ENCODE peak calls at places on chromosomes 1 and 21, in nine cellular contexts. S is prostate gland; K is lower lobe of right lung; X is AG09319; U is activated T-cell treated with anti-CD3 and anti-CD28 coated beads, Interleukin-2, amount 50 U/mL, for 72 hours; H is anterior cingulate cortex; C is GM13976; R is NCI-H345; L is MG63. Z is an unnamed sample.

GRCh38 chr1:117368116-117369108 is 1.2 kb downstream of the MAN1A2 start:
- DNase-seq in S (no peak), K (no peak), X (no peak), U (no peak), H (no peak), C (no peak), R (peak), L (peak), Z (no peak)

GRCh38 chr1:217562229-217562878 is 68.5 kb downstream of the GPATCH2 start:
- DNase-seq in S (no peak), K (no peak), X (peak), U (no peak), H (no peak), C (no peak), R (no peak), L (peak), Z (no peak)

GRCh38 chr1:111193712-111194480 is 6.5 kb downstream of the DENND2D start:
- DNase-seq in S (no peak), K (no peak), X (no peak), U (no peak), H (no peak), C (no peak), R (no peak), L (no peak), Z (no peak)

GRCh38 chr1:30808067-30808662 is 50.6 kb upstream of the LAPTM5 start:
- DNase-seq in S (no peak), K (no peak), X (no peak), U (no peak), H (no peak), C (no peak), R (no peak), L (no peak), Z (no peak)

GRCh38 chr1:109933856-109934711 is 23.4 kb downstream of the CSF1 start:
- DNase-seq in S (no peak), K (no peak), X (no peak), U (peak), H (no peak), C (peak), R (no peak), L (peak), Z (no peak)

GRCh38 chr1:54178296-54179070 is 21.3 kb downstream of the CYB5RL start:
- DNase-seq in S (no peak), K (no peak), X (no peak), U (no peak), H (no peak), C (no peak), R (no peak), L (no peak), Z (no peak)

GRCh38 chr1:238409191-238409846 is 518.6 kb upstream of the ZP4 start:
- DNase-seq in S (no peak), K (no peak), X (peak), U (no peak), H (no peak), C (no peak), R (no peak), L (peak), Z (no peak)

GRCh38 chr1:218514694-218515093 is 169.6 kb downstream of the TGFB2 start:
- DNase-seq in S (no peak), K (no peak), X (no peak), U (no peak), H (no peak), C (no peak), R (no peak), L (no peak), Z (no peak)

GRCh38 chr1:206094024-206094423 is 23.2 kb downstream of the AVPR1B start:
- DNase-seq in S (no peak), K (no peak), X (no peak), U (no peak), H (no peak), C (no peak), R (no peak), L (no peak), Z (no peak)

GRCh38 chr1:70737125-70737524 is 310.5 kb downstream of the PTGER3 start:
- DNase-seq in S (no peak), K (no peak), X (no peak), U (no peak), H (no peak), C (no peak), R (no peak), L (no peak), Z (no peak)

GRCh38 chr1:157838966-157839365 is 2.6 kb downstream of the CD5L start:
- DNase-seq in S (no peak), K (no peak), X (no peak), U (no peak), H (no peak), C (no peak), R (no peak), L (no peak), Z (no peak)

GRCh38 chr1:215081566-215082531 is 688 bp upstream of the KCNK2 start:
- DNase-seq in S (no peak), K (no peak), X (no peak), U (no peak), H (no peak), C (no peak), R (no peak), L (no peak), Z (no peak)

GRCh38 chr1:208166340-208167138 is 77.6 kb downstream of the PLXNA2 start:
- DNase-seq in S (no peak), K (no peak), X (no peak), U (no peak), H (no peak), C (no peak), R (no peak), L (no peak), Z (no peak)

GRCh38 chr1:27672750-27673112 is 739 bp upstream of the IFI6 start:
- DNase-seq in S (no peak), K (no peak), X (no peak), U (no peak), H (no peak), C (no peak), R (no peak), L (no peak), Z (no peak)

GRCh38 chr1:198096390-198096789 is 60.4 kb upstream of the NEK7 start:
- DNase-seq in S (no peak), K (no peak), X (no peak), U (no peak), H (no peak), C (no peak), R (no peak), L (peak), Z (no peak)

GRCh38 chr1:211920141-211920572 is 89.6 kb upstream of the LPGAT1 start:
- DNase-seq in S (peak), K (no peak), X (peak), U (no peak), H (no peak), C (no peak), R (no peak), L (peak), Z (no peak)

GRCh38 chr1:30413111-30413440 is 310.3 kb downstream of the MATN1 start:
- DNase-seq in S (no peak), K (no peak), X (no peak), U (no peak), H (no peak), C (peak), R (no peak), L (no peak), Z (no peak)

GRCh38 chr1:16380868-16381267 is 13.8 kb downstream of the SZRD1 start:
- DNase-seq in S (no peak), K (no peak), X (no peak), U (no peak), H (no peak), C (no peak), R (no peak), L (no peak), Z (no peak)

GRCh38 chr1:185406006-185406974 is 89.2 kb upstream of the IVNS1ABP start:
- DNase-seq in S (no peak), K (no peak), X (no peak), U (no peak), H (no peak), C (peak), R (no peak), L (no peak), Z (no peak)

GRCh38 chr1:231192620-231193163 is 30.8 kb downstream of the TRIM67 start:
- DNase-seq in S (no peak), K (peak), X (no peak), U (no peak), H (peak), C (peak), R (no peak), L (peak), Z (no peak)

GRCh38 chr1:58576727-58577675 is at the start of gene TACSTD2:
- DNase-seq in S (peak), K (peak), X (no peak), U (peak), H (no peak), C (peak), R (no peak), L (no peak), Z (no peak)

GRCh38 chr1:223737342-223737741 is 25.0 kb downstream of the CAPN2 start:
- DNase-seq in S (no peak), K (no peak), X (no peak), U (no peak), H (no peak), C (no peak), R (no peak), L (no peak), Z (no peak)

GRCh38 chr1:110005971-110006370 is 21.4 kb downstream of the AHCYL1 start:
- DNase-seq in S (no peak), K (no peak), X (no peak), U (no peak), H (no peak), C (no peak), R (no peak), L (no peak), Z (no peak)

GRCh38 chr1:59360170-59360569 is 63.3 kb downstream of the FGGY start:
- DNase-seq in S (no peak), K (no peak), X (peak), U (no peak), H (no peak), C (no peak), R (no peak), L (peak), Z (no peak)

GRCh38 chr1:230153655-230154296 is 86.7 kb downstream of the GALNT2 start:
- DNase-seq in S (no peak), K (peak), X (no peak), U (no peak), H (no peak), C (no peak), R (no peak), L (no peak), Z (no peak)

GRCh38 chr1:167374014-167374413 is 144.3 kb downstream of the CD247 start:
- DNase-seq in S (no peak), K (no peak), X (no peak), U (no peak), H (no peak), C (no peak), R (no peak), L (no peak), Z (no peak)

GRCh38 chr1:202982715-202983435 is 15.8 kb upstream of the CYB5R1 start:
- DNase-seq in S (no peak), K (no peak), X (no peak), U (no peak), H (no peak), C (no peak), R (no peak), L (no peak), Z (no peak)

GRCh38 chr1:40753142-40753882 is 30.3 kb upstream of the KCNQ4 start:
- DNase-seq in S (no peak), K (no peak), X (no peak), U (no peak), H (no peak), C (peak), R (no peak), L (no peak), Z (no peak)

GRCh38 chr1:110565565-110565964 is 40.6 kb downstream of the KCNA2 start:
- DNase-seq in S (no peak), K (no peak), X (no peak), U (no peak), H (peak), C (no peak), R (no peak), L (no peak), Z (no peak)

GRCh38 chr1:24849653-24850295 is 80.3 kb downstream of the RUNX3 start:
- DNase-seq in S (no peak), K (no peak), X (no peak), U (peak), H (no peak), C (peak), R (peak), L (no peak), Z (peak)

GRCh38 chr1:10339815-10340214 is 59.0 kb upstream of the PGD start:
- DNase-seq in S (no peak), K (no peak), X (no peak), U (no peak), H (peak), C (no peak), R (no peak), L (peak), Z (no peak)

GRCh38 chr1:26084844-26085243 is 17.4 kb upstream of the TRIM63 start:
- DNase-seq in S (no peak), K (no peak), X (no peak), U (no peak), H (no peak), C (no peak), R (no peak), L (no peak), Z (no peak)

GRCh38 chr1:40383488-40384412 is 10.2 kb downstream of the SMAP2 start:
- DNase-seq in S (no peak), K (no peak), X (no peak), U (no peak), H (no peak), C (no peak), R (no peak), L (peak), Z (no peak)

GRCh38 chr21:14737278-14737677 is 191.2 kb upstream of the SAMSN1 start:
- DNase-seq in S (no peak), K (no peak), X (no peak), U (no peak), H (no peak), C (no peak), R (no peak), L (no peak), Z (no peak)

GRCh38 chr1:117930484-117930883 is 945 bp downstream of the WDR3 start:
- DNase-seq in S (no peak), K (no peak), X (no peak), U (no peak), H (no peak), C (no peak), R (no peak), L (no peak), Z (no peak)